ENCODE peak calls at places on chromosomes 5 and 9, in eight cellular contexts. X is SK-N-SH, O is Karpas-422, N is hepatocyte, A is GM23248, M is PC-3, L is PC-9, B is GM23338. U is an unnamed sample. For H3K9me2, the result is how much of the 10 kb centered on the place peaks cover.

GRCh38 chr9:113875917-113876805 is at the start of gene ZNF618:
- DNase-seq in X (peak), O (no peak), M (peak), A (peak), N (peak), B (peak), L (peak), U (peak)

GRCh38 chr5:137622850-137623249 is 113.0 kb downstream of the KLHL3 start:
- DNase-seq in A (peak), O (no peak), B (no peak), X (no peak), L (peak), M (no peak), N (no peak), U (no peak)

GRCh38 chr5:65611524-65611923 is 12.6 kb downstream of the TRIM23 start:
- DNase-seq in X (no peak), A (no peak), L (peak), O (peak), B (no peak), N (peak), M (peak), U (no peak)

GRCh38 chr5:148746826-148747535 is 79.4 kb upstream of the ADRB2 start:
- DNase-seq in L (no peak), B (no peak), A (no peak), N (no peak), X (no peak), M (no peak), O (peak), U (peak)

GRCh38 chr5:102858808-102859207 is 103.7 kb downstream of the PAM start:
- DNase-seq in L (no peak), M (peak), A (peak), O (no peak), X (no peak), B (no peak), N (no peak), U (no peak)

GRCh38 chr9:112115955-112116354 is 59.1 kb downstream of the SUSD1 start:
- DNase-seq in N (no peak), L (no peak), X (no peak), B (no peak), A (peak), M (no peak), O (no peak), U (no peak)

GRCh38 chr5:88892669-88893068 is 9.7 kb upstream of the MEF2C start:
- DNase-seq in X (no peak), L (no peak), O (peak), A (no peak), B (no peak), M (no peak), N (no peak), U (no peak)

GRCh38 chr9:114227288-114228033 is 72.1 kb downstream of the COL27A1 start:
- DNase-seq in A (no peak), L (no peak), B (no peak), O (no peak), N (no peak), X (peak), M (no peak), U (no peak)

GRCh38 chr5:135442387-135443256 is 4.5 kb downstream of the DCANP1 start:
- DNase-seq in M (no peak), L (no peak), B (no peak), X (no peak), O (no peak), N (no peak), A (no peak), U (no peak)

GRCh38 chr5:19064094-19064493 is 923.9 kb downstream of the CDH18 start:
- DNase-seq in O (no peak), M (no peak), N (no peak), L (no peak), A (no peak), X (no peak), B (no peak), U (no peak)

GRCh38 chr5:146745937-146746577 is 132.5 kb downstream of the PPP2R2B start:
- DNase-seq in N (no peak), L (no peak), X (no peak), M (no peak), O (no peak), A (no peak), B (no peak), U (no peak)

GRCh38 chr5:40410231-40410861 is 269.4 kb upstream of the PTGER4 start:
- DNase-seq in B (no peak), M (peak), A (no peak), N (no peak), L (peak), X (no peak), O (no peak), U (no peak)

GRCh38 chr9:37037137-37037743 is 3.2 kb upstream of the PAX5 start:
- DNase-seq in A (no peak), O (peak), M (no peak), B (peak), N (no peak), L (no peak), X (no peak), U (peak)

GRCh38 chr5:61020415-61020814 is 75.4 kb downstream of the NDUFAF2 start:
- DNase-seq in X (no peak), A (no peak), B (no peak), M (no peak), O (no peak), N (no peak), L (no peak), U (no peak)

GRCh38 chr5:137146402-137146889 is 352.7 kb downstream of the SPOCK1 start:
- DNase-seq in A (peak), O (peak), X (no peak), N (peak), B (no peak), L (peak), M (peak), U (no peak)

GRCh38 chr9:90343360-90343759 is 299.3 kb downstream of the DIRAS2 start:
- DNase-seq in L (no peak), M (no peak), A (peak), O (no peak), B (peak), X (no peak), N (no peak), U (no peak)

GRCh38 chr9:34400686-34401602 is 24.2 kb upstream of the MYORG start:
- DNase-seq in X (no peak), A (no peak), B (peak), M (no peak), O (no peak), N (no peak), L (no peak), U (no peak)

GRCh38 chr9:108290839-108291585 is 564.8 kb downstream of the ACTL7B start:
- DNase-seq in L (no peak), B (no peak), N (no peak), M (no peak), A (peak), O (no peak), X (no peak), U (no peak)

GRCh38 chr5:91293131-91293530 is 90.0 kb downstream of the ARRDC3 start:
- DNase-seq in B (peak), O (no peak), X (no peak), L (peak), N (no peak), A (no peak), M (no peak), U (no peak)

DNA sequence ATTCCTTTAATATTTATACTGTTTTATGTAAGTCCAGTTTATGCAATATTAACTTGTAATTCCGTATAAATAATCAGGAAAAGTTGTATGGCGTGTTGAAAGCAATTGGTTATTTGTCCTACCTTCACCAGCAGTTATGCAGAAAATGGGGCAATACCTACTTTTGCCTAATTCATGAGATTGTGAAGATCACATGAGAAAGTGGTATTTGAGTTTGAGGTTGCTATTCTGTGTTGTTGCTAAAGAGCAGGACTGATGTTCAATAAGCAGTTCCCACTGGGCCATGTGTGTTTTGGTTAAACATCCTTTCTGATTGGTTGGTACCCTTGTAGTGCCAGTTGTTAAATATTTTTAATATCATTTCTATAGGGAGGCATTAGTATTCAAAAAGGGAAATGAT is 3.2 kb downstream of the TGFBR1 start:
- DNase-seq in O (no peak), L (no peak), X (no peak), A (no peak), B (no peak), N (no peak), M (no peak), U (no peak)
- H3K9me2 ChIP-seq in O (under half), L (under half), X (under half), A (under half), B (under half), N (under half), M (under half), U (under half)

GRCh38 chr5:141651728-141652105 is 499 bp upstream of the FCHSD1 start:
- DNase-seq in X (peak), N (no peak), B (peak), L (no peak), O (no peak), M (peak), A (no peak), U (no peak)
- H3K4me3 ChIP-seq in X (peak), N (peak), B (peak), L (peak), O (peak), M (peak), A (peak), U (peak)

GRCh38 chr9:132669329-132669635 is 501 bp downstream of the DDX31 start:
- DNase-seq in N (no peak), A (no peak), L (no peak), O (no peak), X (no peak), M (no peak), B (no peak), U (no peak)
- H3K9me2 ChIP-seq in N (under half), A (under half), L (under half), O (under half), X (under half), M (under half), B (under half), U (under half)

GRCh38 chr9:123927625-123928308 is 2.2 kb downstream of the DENND1A start:
- DNase-seq in N (peak), O (peak), X (no peak), B (no peak), M (peak), A (peak), L (peak), U (peak)
- H3K4me3 ChIP-seq in N (no peak), O (peak), X (no peak), B (peak), M (peak), A (peak), L (peak), U (peak)

GRCh38 chr5:83256091-83256775 is 178.9 kb downstream of the XRCC4 start:
- DNase-seq in A (peak), N (no peak), L (no peak), B (no peak), O (no peak), X (no peak), M (no peak), U (no peak)
- H3K9me2 ChIP-seq in A (under half), N (under half), L (under half), B (under half), O (under half), X (under half), M (under half), U (under half)

GRCh38 chr5:75656311-75657003 is 45.2 kb downstream of the ANKDD1B start:
- DNase-seq in O (no peak), N (no peak), L (no peak), X (no peak), M (no peak), A (peak), B (peak), U (no peak)
- H3K4me3 ChIP-seq in O (no peak), N (no peak), L (no peak), X (no peak), M (no peak), A (peak), B (no peak), U (no peak)

DNA sequence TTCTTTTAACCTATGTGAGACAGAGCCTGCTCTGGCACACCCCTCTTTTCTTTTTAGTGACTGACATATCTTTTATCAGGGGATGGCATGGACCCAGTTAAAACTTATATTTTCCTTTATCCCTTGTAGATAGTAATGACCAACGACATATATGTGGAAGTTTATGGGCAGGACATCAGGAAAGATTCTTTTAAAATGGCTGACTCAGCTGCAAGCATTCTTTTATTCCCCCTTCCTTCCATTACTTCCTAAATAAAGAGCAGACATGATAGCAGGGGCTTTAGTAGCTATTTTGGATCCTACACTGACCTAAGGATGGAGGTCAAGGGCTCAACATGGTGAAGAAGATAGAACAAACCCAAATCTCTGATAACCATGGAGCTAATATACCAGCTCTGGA is 25.0 kb upstream of the VPS13A start:
- DNase-seq in B (no peak), N (no peak), L (no peak), M (no peak), A (no peak), O (no peak), X (no peak), U (no peak)
- H3K9me2 ChIP-seq in B (under half), N (under half), L (under half), M (under half), A (under half), O (under half), X (under half), U (under half)

GRCh38 chr5:126866837-126867236 is 89.9 kb downstream of the LMNB1 start:
- DNase-seq in B (no peak), L (no peak), O (no peak), A (peak), X (no peak), M (no peak), N (no peak), U (no peak)

GRCh38 chr5:126867237-126867636 is 90.3 kb downstream of the LMNB1 start:
- DNase-seq in B (no peak), O (no peak), L (no peak), M (no peak), X (no peak), A (no peak), N (no peak), U (no peak)

GRCh38 chr5:126868338-126868737 is 91.4 kb downstream of the LMNB1 start:
- DNase-seq in X (no peak), B (no peak), N (no peak), L (no peak), M (no peak), O (no peak), A (no peak), U (no peak)

GRCh38 chr5:126871441-126871840 is 94.5 kb downstream of the LMNB1 start:
- DNase-seq in M (no peak), N (no peak), O (no peak), X (no peak), A (peak), B (no peak), L (no peak), U (no peak)

GRCh38 chr5:126868961-126869451 is 92.1 kb downstream of the LMNB1 start:
- DNase-seq in X (peak), N (peak), A (peak), M (no peak), B (peak), O (no peak), L (no peak), U (no peak)
- H3K4me3 ChIP-seq in X (peak), N (no peak), A (peak), M (no peak), B (peak), O (no peak), L (no peak), U (no peak)

U was measured in OCI-LY7.